ENCODE peak calls at places on chromosomes 3 and 15, in four cellular contexts. One of them, this sample, is unnamed.

GRCh38 chr3:49570033-49570654 is 15.9 kb downstream of the BSN start:
- DNase-seq in CD4-positive, alpha-beta memory T cell: no peak
- DNase-seq in lower lobe of right lung: no peak
- DNase-seq in uterus: no peak
- DNase-seq in this sample: no peak

GRCh38 chr15:69994429-69995201 is 103.1 kb downstream of the TLE3 start:
- DNase-seq in CD4-positive, alpha-beta memory T cell: no peak
- DNase-seq in lower lobe of right lung: no peak
- DNase-seq in uterus: no peak
- DNase-seq in this sample: no peak

GRCh38 chr3:3015472-3016089 is 94.6 kb downstream of the IL5RA start:
- DNase-seq in CD4-positive, alpha-beta memory T cell: no peak
- DNase-seq in lower lobe of right lung: no peak
- DNase-seq in uterus: no peak
- DNase-seq in this sample: no peak

GRCh38 chr15:81268881-81269601 is 54.9 kb downstream of the STARD5 start:
- DNase-seq in CD4-positive, alpha-beta memory T cell: no peak
- DNase-seq in lower lobe of right lung: no peak
- DNase-seq in uterus: no peak
- DNase-seq in this sample: no peak

GRCh38 chr3:31423522-31423921 is 109.2 kb upstream of the STT3B start:
- DNase-seq in CD4-positive, alpha-beta memory T cell: no peak
- DNase-seq in lower lobe of right lung: no peak
- DNase-seq in uterus: no peak
- DNase-seq in this sample: no peak

GRCh38 chr3:149527531-149528343 is 53.2 kb downstream of the TM4SF4 start:
- DNase-seq in CD4-positive, alpha-beta memory T cell: no peak
- DNase-seq in lower lobe of right lung: peak; percentile 70
- DNase-seq in uterus: no peak
- DNase-seq in this sample: no peak

GRCh38 chr15:41894791-41895463 is 1.1 kb upstream of the SPTBN5 start:
- DNase-seq in CD4-positive, alpha-beta memory T cell: peak; percentile 88
- DNase-seq in lower lobe of right lung: peak; percentile 87
- DNase-seq in uterus: peak; percentile 62
- DNase-seq in this sample: peak; percentile 88

GRCh38 chr15:85837011-85837433 is 42.3 kb upstream of the KLHL25 start:
- DNase-seq in CD4-positive, alpha-beta memory T cell: no peak
- DNase-seq in lower lobe of right lung: no peak
- DNase-seq in uterus: no peak
- DNase-seq in this sample: no peak

GRCh38 chr3:128075516-128076464 is 23.6 kb downstream of the SEC61A1 start:
- DNase-seq in CD4-positive, alpha-beta memory T cell: peak; percentile 83
- DNase-seq in lower lobe of right lung: peak; percentile 93
- DNase-seq in uterus: peak; percentile 91
- DNase-seq in this sample: peak; percentile 90

GRCh38 chr3:40985195-40985594 is 214.1 kb upstream of the CTNNB1 start:
- DNase-seq in CD4-positive, alpha-beta memory T cell: no peak
- DNase-seq in lower lobe of right lung: no peak
- DNase-seq in uterus: no peak
- DNase-seq in this sample: no peak

GRCh38 chr3:1609416-1609815 is 489.2 kb upstream of the CNTN4 start:
- DNase-seq in CD4-positive, alpha-beta memory T cell: no peak
- DNase-seq in lower lobe of right lung: no peak
- DNase-seq in uterus: no peak
- DNase-seq in this sample: no peak
- H3K4me1 ChIP-seq in CD4-positive, alpha-beta memory T cell: no peaks in the 10 kb centered on the region
- H3K4me1 ChIP-seq in lower lobe of right lung: no peaks in the 10 kb centered on the region
- H3K4me1 ChIP-seq in uterus: no peaks in the 10 kb centered on the region
- H3K4me1 ChIP-seq in this sample: no peaks in the 10 kb centered on the region

DNA sequence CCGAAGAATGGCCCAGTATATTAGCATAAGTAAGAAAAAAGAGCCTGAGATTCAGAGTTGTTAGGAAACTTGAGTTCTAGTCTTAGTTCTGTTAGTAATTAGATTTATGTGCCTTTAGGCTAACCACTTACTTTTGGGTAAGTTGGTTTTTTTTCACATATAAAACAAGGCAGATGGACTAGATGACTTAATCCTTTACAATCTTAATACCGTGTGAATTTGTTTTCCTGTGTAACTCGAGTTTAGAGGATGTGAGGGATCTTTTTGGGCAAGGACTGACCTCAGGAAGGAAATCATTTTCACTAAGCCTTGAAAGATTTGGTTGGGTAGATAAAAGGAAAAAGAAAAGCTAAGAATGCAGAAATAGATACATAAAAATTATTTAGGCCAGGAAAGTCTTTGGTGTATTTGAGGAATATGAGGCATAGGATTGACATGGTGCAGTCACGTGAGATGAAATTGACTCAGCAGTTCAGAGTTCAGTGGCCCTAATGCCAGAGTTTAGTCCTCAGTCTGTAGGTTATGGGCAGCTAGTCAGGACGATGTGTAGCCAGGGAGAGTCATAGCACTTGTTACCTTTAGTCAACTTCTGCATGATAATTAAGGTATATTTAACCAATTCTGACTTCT is 34.6 kb downstream of the PAK2 start:
- DNase-seq in CD4-positive, alpha-beta memory T cell: no peak
- DNase-seq in lower lobe of right lung: no peak
- DNase-seq in uterus: no peak
- DNase-seq in this sample: no peak
- H3K27ac ChIP-seq in CD4-positive, alpha-beta memory T cell: no peak overlapping the region
- H3K27ac ChIP-seq in lower lobe of right lung: no peak overlapping the region
- H3K27ac ChIP-seq in uterus: no peak overlapping the region
- H3K27ac ChIP-seq in this sample: no peak overlapping the region

GRCh38 chr3:110017304-110017703 is 680.0 kb upstream of the DPPA4 start:
- DNase-seq in CD4-positive, alpha-beta memory T cell: no peak
- DNase-seq in lower lobe of right lung: no peak
- DNase-seq in uterus: no peak
- DNase-seq in this sample: no peak
- H3K4me1 ChIP-seq in CD4-positive, alpha-beta memory T cell: peaks cover 10% of the 10 kb centered on the region
- H3K4me1 ChIP-seq in lower lobe of right lung: no peaks in the 10 kb centered on the region
- H3K4me1 ChIP-seq in uterus: no peaks in the 10 kb centered on the region
- H3K4me1 ChIP-seq in this sample: peaks cover 1% of the 10 kb centered on the region

GRCh38 chr3:189900578-189900977 is 220.1 kb downstream of the P3H2 start:
- DNase-seq in CD4-positive, alpha-beta memory T cell: no peak
- DNase-seq in lower lobe of right lung: no peak
- DNase-seq in uterus: no peak
- DNase-seq in this sample: no peak
- H3K27ac ChIP-seq in CD4-positive, alpha-beta memory T cell: no peak overlapping the region
- H3K27ac ChIP-seq in lower lobe of right lung: no peak overlapping the region
- H3K27ac ChIP-seq in uterus: no peak overlapping the region
- H3K27ac ChIP-seq in this sample: no peak overlapping the region

GRCh38 chr3:120441776-120442175 is 9.0 kb downstream of the FSTL1 start:
- DNase-seq in CD4-positive, alpha-beta memory T cell: no peak
- DNase-seq in lower lobe of right lung: no peak
- DNase-seq in uterus: no peak
- DNase-seq in this sample: no peak

GRCh38 chr3:120438971-120439370 is 11.8 kb downstream of the FSTL1 start:
- DNase-seq in CD4-positive, alpha-beta memory T cell: no peak
- DNase-seq in lower lobe of right lung: peak; percentile 53
- DNase-seq in uterus: no peak
- DNase-seq in this sample: peak; percentile 84

GRCh38 chr3:120440762-120441161 is 10.0 kb downstream of the FSTL1 start:
- DNase-seq in CD4-positive, alpha-beta memory T cell: no peak
- DNase-seq in lower lobe of right lung: no peak
- DNase-seq in uterus: no peak
- DNase-seq in this sample: peak; percentile 57

GRCh38 chr3:120438216-120438615 is 12.6 kb downstream of the FSTL1 start:
- DNase-seq in CD4-positive, alpha-beta memory T cell: no peak
- DNase-seq in lower lobe of right lung: no peak
- DNase-seq in uterus: no peak
- DNase-seq in this sample: no peak

DNA sequence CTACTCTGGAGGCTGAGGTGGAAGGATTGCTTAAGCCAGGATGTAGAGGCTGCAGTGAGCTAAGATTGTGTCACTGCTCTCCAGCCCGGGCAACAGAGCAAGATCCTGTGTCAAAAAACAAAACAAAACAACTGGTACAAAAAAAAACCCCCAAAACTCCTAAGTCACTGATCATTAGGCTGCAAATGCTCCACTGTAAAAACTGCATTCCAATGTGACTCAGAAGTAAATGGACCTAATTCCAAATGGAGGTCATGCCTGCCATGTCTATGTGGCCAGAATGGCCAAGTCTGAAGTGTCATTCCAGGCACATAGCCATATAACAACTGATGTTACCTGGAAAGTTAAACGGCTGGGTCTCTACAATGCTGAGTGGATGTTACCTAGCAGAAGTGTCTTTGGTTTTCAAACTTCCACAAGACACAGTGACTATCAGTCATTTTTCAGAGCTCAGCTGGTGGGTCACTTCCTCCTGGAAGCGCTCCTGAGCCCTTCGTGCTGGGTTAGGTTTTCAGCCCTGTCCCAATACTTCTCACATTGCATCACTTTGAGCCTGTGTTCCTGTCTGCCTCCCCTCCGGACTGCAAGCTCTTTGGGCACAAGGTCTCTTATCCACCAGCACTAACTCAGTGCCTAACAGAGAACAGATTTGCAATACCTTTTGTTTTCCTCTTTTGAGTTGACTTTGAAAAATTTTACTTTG is 10.6 kb downstream of the FSTL1 start:
- DNase-seq in CD4-positive, alpha-beta memory T cell: no peak
- DNase-seq in lower lobe of right lung: no peak
- DNase-seq in uterus: no peak
- DNase-seq in this sample: no peak
- H3K4me1 ChIP-seq in CD4-positive, alpha-beta memory T cell: no peaks in the 10 kb centered on the region
- H3K4me1 ChIP-seq in lower lobe of right lung: peaks cover 70% of the 10 kb centered on the region
- H3K4me1 ChIP-seq in uterus: peaks cover 7% of the 10 kb centered on the region
- H3K4me1 ChIP-seq in this sample: peaks cover 31% of the 10 kb centered on the region

GRCh38 chr15:50108446-50108845 is 10.6 kb downstream of the ATP8B4 start:
- DNase-seq in CD4-positive, alpha-beta memory T cell: no peak
- DNase-seq in lower lobe of right lung: no peak
- DNase-seq in uterus: no peak
- DNase-seq in this sample: no peak
- H3K27ac ChIP-seq in CD4-positive, alpha-beta memory T cell: no peak overlapping the region
- H3K27ac ChIP-seq in lower lobe of right lung: peak overlapping the region; percentile 56
- H3K27ac ChIP-seq in uterus: peak overlapping the region; percentile 49
- H3K27ac ChIP-seq in this sample: no peak overlapping the region

This sample was measured in right cardiac atrium.